ENCODE peak calls at places on chromosomes 12 and 14, in seven cellular contexts. I, T, S, N, U, P and D are unnamed samples.

GRCh38 chr12:105928436-105928835 is 210.3 kb downstream of the NUAK1 start:
- DNase-seq in U (no peak), T (no peak), N (peak; percentile 26), P (no peak), S (no peak), I (no peak), D (no peak)

GRCh38 chr14:67387195-67387594 is 24.8 kb downstream of the PLEK2 start:
- DNase-seq in N (peak; percentile 45), P (no peak), T (no peak), S (no peak), U (peak; percentile 39), I (no peak), D (no peak)

GRCh38 chr14:91858536-91859275 is 8.6 kb downstream of the TC2N start:
- DNase-seq in T (no peak), P (no peak), S (no peak), I (peak; percentile 59), N (peak; percentile 63), U (peak; percentile 91), D (peak; percentile 39)

GRCh38 chr12:19012965-19013364 is 116.6 kb upstream of the PLEKHA5 start:
- DNase-seq in T (no peak), P (no peak), U (no peak), I (no peak), S (no peak), N (peak; percentile 39), D (no peak)

GRCh38 chr14:93926209-93926872 is 803 bp upstream of the FAM181A start:
- DNase-seq in I (no peak), S (no peak), N (no peak), P (peak; percentile 64), T (no peak), U (no peak), D (no peak)

GRCh38 chr12:5789469-5789968 is 155.5 kb downstream of the ANO2 start:
- DNase-seq in U (no peak), N (peak; percentile 38), T (no peak), P (no peak), I (no peak), S (no peak), D (no peak)

GRCh38 chr12:92062539-92063493 is 82.8 kb downstream of the BTG1 start:
- DNase-seq in I (no peak), S (no peak), P (no peak), T (no peak), N (no peak), U (no peak), D (no peak)

GRCh38 chr14:96268426-96269358 is 12.7 kb downstream of the BDKRB1 start:
- DNase-seq in U (peak; percentile 96), S (peak; percentile 88), N (peak; percentile 81), T (no peak), I (no peak), P (no peak), D (no peak)

GRCh38 chr14:89618309-89618708 is 201.3 kb upstream of the FOXN3 start:
- DNase-seq in N (peak; percentile 11), I (no peak), T (no peak), P (no peak), S (no peak), U (no peak), D (peak; percentile 19)

GRCh38 chr14:85443001-85443400 is 86.9 kb upstream of the FLRT2 start:
- DNase-seq in S (no peak), T (no peak), U (peak; percentile 28), N (peak; percentile 4), P (no peak), I (no peak), D (no peak)

GRCh38 chr14:63659726-63660125 is 18.1 kb upstream of the WDR89 start:
- DNase-seq in S (no peak), N (peak; percentile 52), T (no peak), P (no peak), I (no peak), U (no peak), D (no peak)

GRCh38 chr12:67415473-67415872 is 146.3 kb downstream of the CAND1 start:
- DNase-seq in P (no peak), N (peak; percentile 55), U (no peak), S (no peak), T (no peak), I (peak; percentile 5), D (peak; percentile 9)

GRCh38 chr12:3436496-3437060 is 54.4 kb upstream of the PRMT8 start:
- DNase-seq in T (no peak), U (no peak), S (no peak), N (peak; percentile 89), I (no peak), P (no peak), D (no peak)

GRCh38 chr12:116066381-116067230 is 210.9 kb downstream of the MED13L start:
- DNase-seq in P (peak; percentile 35), S (no peak), T (no peak), U (peak; percentile 42), N (peak; percentile 66), I (peak; percentile 75), D (peak; percentile 32)

GRCh38 chr12:55687746-55688145 is 20.0 kb downstream of the ITGA7 start:
- DNase-seq in I (peak; percentile 82), U (no peak), N (no peak), T (no peak), S (no peak), P (no peak), D (peak; percentile 71)

GRCh38 chr14:58151264-58151700 is 731 bp downstream of the ARMH4 start:
- DNase-seq in S (no peak), P (peak; percentile 19), I (peak; percentile 7), N (peak; percentile 54), U (no peak), T (no peak), D (no peak)

GRCh38 chr14:73616831-73617230 is 4.5 kb downstream of the ACOT6 start:
- DNase-seq in N (no peak), I (no peak), U (no peak), T (no peak), S (no peak), P (no peak), D (no peak)

GRCh38 chr14:61891810-61892209 is 129.6 kb downstream of the SNAPC1 start:
- DNase-seq in U (no peak), N (peak; percentile 71), T (no peak), I (no peak), P (no peak), S (no peak), D (no peak)

GRCh38 chr14:50599700-50600444 is 39.9 kb downstream of the ATL1 start:
- DNase-seq in T (peak; percentile 18), U (peak; percentile 39), N (peak; percentile 86), S (no peak), P (no peak), I (no peak), D (peak; percentile 17)

GRCh38 chr12:49548822-49549648 is 10.2 kb downstream of the KCNH3 start:
- DNase-seq in I (peak; percentile 54), T (no peak), N (no peak), U (no peak), P (no peak), S (no peak), D (no peak)

GRCh38 chr12:123546281-123546680 is 12.8 kb upstream of the RILPL1 start:
- DNase-seq in S (no peak), T (no peak), U (peak; percentile 41), I (no peak), N (peak; percentile 17), P (no peak), D (no peak)

GRCh38 chr14:21063479-21063878 is 5.9 kb downstream of the RNASE8 start:
- DNase-seq in T (no peak), U (no peak), N (peak; percentile 43), S (peak; percentile 54), I (no peak), P (no peak), D (no peak)

GRCh38 chr12:72271741-72272661 is at the start of gene TRHDE:
- DNase-seq in S (no peak), I (peak; percentile 2), T (peak; percentile 3), N (peak; percentile 60), U (peak; percentile 68), P (peak; percentile 36), D (peak; percentile 11)

GRCh38 chr12:72270246-72270645 is 1.9 kb upstream of the TRHDE start:
- DNase-seq in P (no peak), N (no peak), U (no peak), I (no peak), S (no peak), T (no peak), D (no peak)

GRCh38 chr12:72269491-72269890 is 2.7 kb upstream of the TRHDE start:
- DNase-seq in I (no peak), S (no peak), N (peak; percentile 71), T (no peak), P (no peak), U (no peak), D (no peak)

GRCh38 chr12:72272731-72273498 is 745 bp downstream of the TRHDE start:
- DNase-seq in S (no peak), N (peak; percentile 21), U (no peak), P (peak; percentile 20), T (peak; percentile 5), I (peak; percentile 1), D (peak; percentile 22)

GRCh38 chr12:72271401-72271740 is 799 bp upstream of the TRHDE start:
- DNase-seq in T (peak; percentile 1), P (peak; percentile 48), N (no peak), U (no peak), I (peak; percentile 1), S (no peak), D (no peak)
- TF ChIP-seq CTCF in T (no peak), P (no peak), N (no peak), U (no peak), I (no peak), S (peak; percentile 24), D (no peak)

GRCh38 chr14:32588448-32589320 is 259.6 kb downstream of the AKAP6 start:
- DNase-seq in S (no peak), U (peak; percentile 46), P (peak; percentile 26), I (no peak), N (peak; percentile 77), T (no peak), D (peak; percentile 36)
- TF ChIP-seq CTCF in S (peak; percentile 90), U (peak; percentile 72), P (peak; percentile 83), I (peak; percentile 64), N (peak; percentile 97), T (peak; percentile 77), D (peak; percentile 48)

GRCh38 chr12:1583421-1584078 is 10.8 kb downstream of the FBXL14 start:
- DNase-seq in U (peak; percentile 81), P (peak; percentile 71), N (peak; percentile 83), T (peak; percentile 34), S (peak; percentile 86), I (peak; percentile 77), D (peak; percentile 77)
- TF ChIP-seq CTCF in U (peak; percentile 82), P (peak; percentile 100), N (peak; percentile 93), T (peak; percentile 72), S (peak; percentile 90), I (peak; percentile 97), D (peak; percentile 80)

DNA sequence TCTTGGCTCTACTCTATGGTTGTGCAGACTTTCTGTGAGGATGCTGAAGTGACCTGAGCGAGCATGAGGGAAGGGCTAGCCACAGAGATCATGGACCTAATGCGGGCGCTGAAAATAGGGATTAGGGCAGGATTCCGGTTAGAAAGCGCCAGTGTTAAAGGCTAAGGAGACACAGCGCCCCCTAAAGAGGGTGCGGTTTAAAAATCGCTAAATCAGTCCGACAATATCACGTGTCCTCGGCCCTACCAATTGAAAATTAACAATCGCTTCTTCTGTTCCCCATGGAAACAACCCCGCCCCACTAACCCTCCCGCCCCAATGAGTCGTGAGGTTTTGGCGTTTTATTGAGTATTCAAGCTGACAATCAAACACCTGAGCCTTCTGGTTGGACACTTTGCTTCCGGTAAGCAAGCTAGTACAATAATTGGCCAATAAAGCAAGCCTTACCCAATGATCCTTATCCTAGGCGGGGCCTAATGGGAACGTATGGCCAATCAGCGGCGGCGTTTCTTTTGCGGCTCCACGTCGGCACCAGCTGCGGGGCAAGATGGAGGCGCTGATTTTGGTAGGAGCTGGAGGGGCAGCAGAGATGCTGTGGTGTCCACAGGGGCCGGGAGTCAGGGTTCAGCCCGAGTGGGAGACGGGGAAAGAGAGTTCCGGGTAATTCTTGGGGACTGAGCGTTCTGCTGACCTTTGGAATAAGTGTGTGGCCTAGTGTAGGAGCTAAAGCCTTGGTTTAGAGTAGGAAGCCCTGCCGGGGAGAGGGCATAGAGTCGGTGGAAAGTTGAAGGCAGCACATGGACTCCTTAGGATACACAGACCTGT is at the start of gene COPZ1:
- DNase-seq in U (peak; percentile 98), T (peak; percentile 90), I (peak; percentile 98), S (peak; percentile 99), N (peak; percentile 99), P (peak; percentile 87), D (peak; percentile 92)
- TF ChIP-seq CTCF in U (peak; percentile 68), T (peak; percentile 77), I (peak; percentile 65), S (peak; percentile 83), N (peak; percentile 86), P (peak; percentile 81), D (peak; percentile 72)